ENCODE peak calls at places on chromosomes 4 and X, in five cellular contexts. One of them, this sample, is unnamed.

GRCh38 chr4:38280323-38280706 is 320.1 kb downstream of the PTTG2 start:
- DNase-seq in mesenchymal stem cell: no peak
- DNase-seq in mesothelial cell of epicardium: no peak
- DNase-seq in SIG-M5: no peak
- DNase-seq in pons: no peak
- DNase-seq in this sample: no peak

GRCh38 chrX:153731117-153731844 is 6.6 kb downstream of the ABCD1 start:
- DNase-seq in mesenchymal stem cell: no peak
- DNase-seq in mesothelial cell of epicardium: no peak
- DNase-seq in SIG-M5: no peak
- DNase-seq in pons: no peak
- DNase-seq in this sample: no peak

GRCh38 chrX:10199212-10199611 is 42.4 kb downstream of the CLCN4 start:
- DNase-seq in mesenchymal stem cell: peak; percentile 77
- DNase-seq in mesothelial cell of epicardium: no peak
- DNase-seq in SIG-M5: peak; percentile 91
- DNase-seq in pons: no peak
- DNase-seq in this sample: no peak

GRCh38 chr4:106208481-106209460 is 107.2 kb downstream of the TBCK start:
- DNase-seq in mesenchymal stem cell: no peak
- DNase-seq in mesothelial cell of epicardium: no peak
- DNase-seq in SIG-M5: no peak
- DNase-seq in pons: no peak
- DNase-seq in this sample: no peak

GRCh38 chr4:83618991-83619390 is 83.1 kb downstream of the GPAT3 start:
- DNase-seq in mesenchymal stem cell: no peak
- DNase-seq in mesothelial cell of epicardium: no peak
- DNase-seq in SIG-M5: no peak
- DNase-seq in pons: peak; percentile 71
- DNase-seq in this sample: no peak

GRCh38 chr4:4477796-4478195 is 64.1 kb downstream of the STX18 start:
- DNase-seq in mesenchymal stem cell: no peak
- DNase-seq in mesothelial cell of epicardium: no peak
- DNase-seq in SIG-M5: no peak
- DNase-seq in pons: no peak
- DNase-seq in this sample: no peak

GRCh38 chrX:24190500-24191156 is 41.1 kb downstream of the ZFX start:
- DNase-seq in mesenchymal stem cell: peak; percentile 46
- DNase-seq in mesothelial cell of epicardium: no peak
- DNase-seq in SIG-M5: no peak
- DNase-seq in pons: no peak
- DNase-seq in this sample: no peak

GRCh38 chr4:15551740-15552446 is 82.2 kb downstream of the CC2D2A start:
- DNase-seq in mesenchymal stem cell: no peak
- DNase-seq in mesothelial cell of epicardium: no peak
- DNase-seq in SIG-M5: no peak
- DNase-seq in pons: no peak
- DNase-seq in this sample: no peak

GRCh38 chr4:22235798-22236197 is 280.1 kb downstream of the ADGRA3 start:
- DNase-seq in mesenchymal stem cell: no peak
- DNase-seq in mesothelial cell of epicardium: no peak
- DNase-seq in SIG-M5: no peak
- DNase-seq in pons: no peak
- DNase-seq in this sample: no peak

GRCh38 chr4:88219099-88219498 is 60.7 kb upstream of the ABCG2 start:
- DNase-seq in mesenchymal stem cell: peak; percentile 66
- DNase-seq in mesothelial cell of epicardium: no peak
- DNase-seq in SIG-M5: peak; percentile 4
- DNase-seq in pons: peak; percentile 75
- DNase-seq in this sample: no peak

GRCh38 chrX:66635360-66635759 is 3.5 kb downstream of the EDA2R start:
- DNase-seq in mesenchymal stem cell: peak; percentile 78
- DNase-seq in mesothelial cell of epicardium: no peak
- DNase-seq in SIG-M5: no peak
- DNase-seq in pons: no peak
- DNase-seq in this sample: no peak

GRCh38 chr4:43512253-43512652 is 619.7 kb downstream of the GRXCR1 start:
- DNase-seq in mesenchymal stem cell: no peak
- DNase-seq in mesothelial cell of epicardium: no peak
- DNase-seq in SIG-M5: no peak
- DNase-seq in pons: no peak
- DNase-seq in this sample: no peak

GRCh38 chr4:53075162-53075785 is 213.2 kb downstream of the RASL11B start:
- DNase-seq in mesenchymal stem cell: no peak
- DNase-seq in mesothelial cell of epicardium: no peak
- DNase-seq in SIG-M5: no peak
- DNase-seq in pons: no peak
- DNase-seq in this sample: no peak

GRCh38 chr4:123785515-123785914 is 388.9 kb downstream of the SPRY1 start:
- DNase-seq in mesenchymal stem cell: peak; percentile 21
- DNase-seq in mesothelial cell of epicardium: no peak
- DNase-seq in SIG-M5: no peak
- DNase-seq in pons: peak; percentile 24
- DNase-seq in this sample: no peak

GRCh38 chr4:38177035-38177791 is 217.0 kb downstream of the PTTG2 start:
- DNase-seq in mesenchymal stem cell: no peak
- DNase-seq in mesothelial cell of epicardium: no peak
- DNase-seq in SIG-M5: no peak
- DNase-seq in pons: peak; percentile 55
- DNase-seq in this sample: no peak

GRCh38 chr4:165096776-165097175 is 15.9 kb downstream of the TMEM192 start:
- DNase-seq in mesenchymal stem cell: peak; percentile 39
- DNase-seq in mesothelial cell of epicardium: no peak
- DNase-seq in SIG-M5: no peak
- DNase-seq in pons: peak; percentile 47
- DNase-seq in this sample: no peak

GRCh38 chr4:104901438-104901837 is 245.2 kb upstream of the TET2 start:
- DNase-seq in mesenchymal stem cell: no peak
- DNase-seq in mesothelial cell of epicardium: no peak
- DNase-seq in SIG-M5: no peak
- DNase-seq in pons: peak; percentile 86
- DNase-seq in this sample: no peak

GRCh38 chr4:663438-664428 is 10.3 kb downstream of the ATP5ME start:
- DNase-seq in mesenchymal stem cell: no peak
- DNase-seq in mesothelial cell of epicardium: no peak
- DNase-seq in SIG-M5: no peak
- DNase-seq in pons: no peak
- DNase-seq in this sample: no peak

GRCh38 chrX:24371391-24371972 is 11.0 kb downstream of the SUPT20HL1 start:
- DNase-seq in mesenchymal stem cell: peak; percentile 43
- DNase-seq in mesothelial cell of epicardium: peak; percentile 70
- DNase-seq in SIG-M5: no peak
- DNase-seq in pons: peak; percentile 42
- DNase-seq in this sample: no peak

GRCh38 chr4:144547678-144548298 is 98.2 kb upstream of the HHIP start:
- DNase-seq in mesenchymal stem cell: no peak
- DNase-seq in mesothelial cell of epicardium: no peak
- DNase-seq in SIG-M5: no peak
- DNase-seq in pons: no peak
- DNase-seq in this sample: no peak

GRCh38 chr4:135917016-135917415 is 1615.3 kb downstream of the PCDH18 start:
- DNase-seq in mesenchymal stem cell: no peak
- DNase-seq in mesothelial cell of epicardium: no peak
- DNase-seq in SIG-M5: no peak
- DNase-seq in pons: no peak
- DNase-seq in this sample: no peak

GRCh38 chr4:2806392-2807355 is 13.8 kb downstream of the SH3BP2 start:
- DNase-seq in mesenchymal stem cell: no peak
- DNase-seq in mesothelial cell of epicardium: no peak
- DNase-seq in SIG-M5: no peak
- DNase-seq in pons: no peak
- DNase-seq in this sample: no peak

GRCh38 chr4:88672987-88673386 is 24.6 kb downstream of the NAP1L5 start:
- DNase-seq in mesenchymal stem cell: peak; percentile 47
- DNase-seq in mesothelial cell of epicardium: peak; percentile 45
- DNase-seq in SIG-M5: no peak
- DNase-seq in pons: peak; percentile 32
- DNase-seq in this sample: no peak

GRCh38 chr4:114780205-114780604 is 181.6 kb downstream of the UGT8 start:
- DNase-seq in mesenchymal stem cell: peak; percentile 44
- DNase-seq in mesothelial cell of epicardium: no peak
- DNase-seq in SIG-M5: no peak
- DNase-seq in pons: peak; percentile 26
- DNase-seq in this sample: no peak

GRCh38 chrX:413322-414201 is 26.9 kb upstream of the PPP2R3B start:
- DNase-seq in mesenchymal stem cell: peak; percentile 17
- DNase-seq in mesothelial cell of epicardium: no peak
- DNase-seq in SIG-M5: no peak
- DNase-seq in pons: no peak
- DNase-seq in this sample: no peak

GRCh38 chrX:110317079-110317819 is 636 bp downstream of the AMMECR1 start:
- DNase-seq in mesenchymal stem cell: peak; percentile 28
- DNase-seq in mesothelial cell of epicardium: peak; percentile 53
- DNase-seq in SIG-M5: no peak
- DNase-seq in pons: peak; percentile 20
- DNase-seq in this sample: no peak

GRCh38 chr4:154958621-154959358 is 177.7 kb downstream of the RBM46 start:
- DNase-seq in mesenchymal stem cell: no peak
- DNase-seq in mesothelial cell of epicardium: peak; percentile 49
- DNase-seq in SIG-M5: no peak
- DNase-seq in pons: peak; percentile 36
- DNase-seq in this sample: no peak

GRCh38 chr4:146458594-146458993 is 63.1 kb downstream of the SLC10A7 start:
- DNase-seq in mesenchymal stem cell: no peak
- DNase-seq in mesothelial cell of epicardium: no peak
- DNase-seq in SIG-M5: no peak
- DNase-seq in pons: no peak
- DNase-seq in this sample: no peak

GRCh38 chr4:109233585-109233984 is 68.9 kb downstream of the COL25A1 start:
- DNase-seq in mesenchymal stem cell: peak; percentile 8
- DNase-seq in mesothelial cell of epicardium: no peak
- DNase-seq in SIG-M5: no peak
- DNase-seq in pons: no peak
- DNase-seq in this sample: no peak

This sample was measured in NCI-H1048.